ENCODE peak calls at places on chromosomes 13 and 19, in five cellular contexts. V is kidney, K is GM20000, H is cardiac fibroblast, P is AG10803. N is an unnamed sample.

GRCh38 chr19:44576843-44577565 is 36.4 kb upstream of the IGSF23 start:
- DNase-seq in V (no peak), K (no peak), H (peak), P (peak), N (peak)

GRCh38 chr13:73040479-73040878 is 18.3 kb upstream of the KLF5 start:
- DNase-seq in V (no peak), K (no peak), H (no peak), P (no peak), N (no peak)

GRCh38 chr13:94702181-94703041 is 9.9 kb downstream of the SOX21 start:
- DNase-seq in V (no peak), K (no peak), H (no peak), P (no peak), N (no peak)

GRCh38 chr19:13043285-13043684 is 48.0 kb downstream of the NFIX start:
- DNase-seq in V (no peak), K (no peak), H (no peak), P (no peak), N (no peak)

GRCh38 chr19:47613165-47614146 is 4.5 kb downstream of the BICRA start:
- DNase-seq in V (no peak), K (no peak), H (peak), P (peak), N (peak)

GRCh38 chr13:98397221-98397620 is 179.7 kb downstream of the STK24 start:
- DNase-seq in V (no peak), K (no peak), H (peak), P (no peak), N (no peak)

GRCh38 chr13:41587490-41587889 is 130.1 kb downstream of the RGCC start:
- DNase-seq in V (no peak), K (no peak), H (no peak), P (no peak), N (no peak)

GRCh38 chr19:33286899-33287298 is 15.4 kb downstream of the CEBPA start:
- DNase-seq in V (peak), K (no peak), H (no peak), P (no peak), N (no peak)

GRCh38 chr19:11092181-11092538 is 2.9 kb downstream of the LDLR start:
- DNase-seq in V (no peak), K (peak), H (peak), P (peak), N (peak)

GRCh38 chr13:22800726-22801401 is 379.9 kb upstream of the SGCG start:
- DNase-seq in V (no peak), K (no peak), H (peak), P (peak), N (peak)

GRCh38 chr19:37370880-37371661 is at the start of gene ZNF527:
- DNase-seq in V (peak), K (peak), H (peak), P (peak), N (peak)

GRCh38 chr13:105497597-105497996 is 1037.9 kb downstream of the EFNB2 start:
- DNase-seq in V (no peak), K (no peak), H (no peak), P (no peak), N (no peak)

GRCh38 chr19:46466536-46467199 is 4.7 kb downstream of the PNMA8A start:
- DNase-seq in V (peak), K (peak), H (peak), P (peak), N (peak)

GRCh38 chr19:10888421-10888866 is 17.1 kb downstream of the CARM1 start:
- DNase-seq in V (no peak), K (peak), H (no peak), P (no peak), N (no peak)

GRCh38 chr19:13951043-13951442 is 1.3 kb upstream of the DCAF15 start:
- DNase-seq in V (no peak), K (no peak), H (no peak), P (no peak), N (no peak)

GRCh38 chr19:38433268-38433733 is at the start of gene RYR1:
- DNase-seq in V (peak), K (peak), H (peak), P (no peak), N (no peak)

DNA sequence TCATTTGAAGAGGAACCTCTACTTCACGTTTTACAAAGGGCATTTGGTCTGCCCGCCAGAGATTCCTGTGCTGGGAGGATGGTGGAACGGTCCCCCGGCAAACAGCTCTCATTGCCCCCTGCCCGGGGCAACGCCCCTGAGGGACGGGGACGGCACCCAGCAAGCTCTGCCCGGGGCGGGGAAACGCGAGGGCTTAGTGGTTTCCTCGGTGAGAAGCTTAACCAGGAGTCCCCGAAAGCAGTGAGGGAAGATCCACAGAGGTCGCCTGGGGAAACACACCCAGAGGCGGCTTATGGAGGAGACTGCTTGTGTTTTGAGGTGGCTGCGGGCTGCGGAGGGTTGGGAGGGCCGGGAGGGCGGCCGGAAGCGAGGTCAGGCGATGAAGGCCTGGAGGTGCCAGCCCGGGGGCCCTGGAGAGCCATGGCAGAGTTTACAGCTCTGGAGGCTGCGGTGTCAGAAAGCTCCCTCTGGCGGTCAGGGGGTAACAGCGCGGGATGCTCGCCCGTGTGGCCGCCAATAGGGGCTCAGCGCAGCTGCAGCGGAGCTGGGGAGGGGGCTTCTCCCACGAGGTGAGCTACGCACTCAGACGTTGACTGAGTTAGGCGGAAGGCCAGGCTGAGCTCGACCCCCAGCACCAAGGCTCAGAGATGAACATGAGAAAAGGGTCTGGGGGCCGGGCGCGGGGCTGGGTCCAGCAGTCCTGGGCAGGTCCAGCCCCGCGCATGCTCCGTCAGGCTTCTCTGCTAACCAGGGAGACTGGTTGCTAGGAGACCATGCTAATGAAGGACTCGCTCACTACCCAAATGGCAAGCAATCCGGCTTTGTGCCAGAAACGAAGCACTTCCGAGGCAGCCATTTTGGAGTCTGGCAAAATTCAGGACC is 652 bp upstream of the TPGS1 start:
- DNase-seq in V (peak), K (peak), H (peak), P (peak), N (peak)
- TF ChIP-seq CTCF in V (peak), K (peak), H (peak), P (peak), N (peak)

DNA sequence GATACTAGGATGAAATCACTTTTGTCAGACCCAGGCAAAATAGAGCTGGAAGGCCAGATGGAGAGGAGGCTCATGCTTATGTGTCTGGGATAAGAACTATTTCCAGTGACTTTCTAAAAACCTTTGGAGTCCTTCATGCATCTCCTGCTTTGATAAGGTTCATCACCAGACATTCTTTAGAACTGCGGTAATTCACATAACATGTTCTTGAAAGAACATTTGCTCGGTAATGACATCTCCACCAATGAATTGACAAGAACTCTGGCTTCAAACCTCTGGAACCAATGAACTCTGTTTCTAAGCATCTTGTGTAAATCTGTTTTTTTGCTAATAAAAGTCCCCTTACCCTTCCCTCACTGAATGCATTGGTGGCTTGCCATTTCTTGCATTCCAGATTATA is 112.0 kb upstream of the KL start:
- DNase-seq in V (no peak), K (no peak), H (no peak), P (no peak), N (no peak)
- TF ChIP-seq CTCF in V (no peak), K (no peak), H (no peak), P (no peak), N (no peak)

DNA sequence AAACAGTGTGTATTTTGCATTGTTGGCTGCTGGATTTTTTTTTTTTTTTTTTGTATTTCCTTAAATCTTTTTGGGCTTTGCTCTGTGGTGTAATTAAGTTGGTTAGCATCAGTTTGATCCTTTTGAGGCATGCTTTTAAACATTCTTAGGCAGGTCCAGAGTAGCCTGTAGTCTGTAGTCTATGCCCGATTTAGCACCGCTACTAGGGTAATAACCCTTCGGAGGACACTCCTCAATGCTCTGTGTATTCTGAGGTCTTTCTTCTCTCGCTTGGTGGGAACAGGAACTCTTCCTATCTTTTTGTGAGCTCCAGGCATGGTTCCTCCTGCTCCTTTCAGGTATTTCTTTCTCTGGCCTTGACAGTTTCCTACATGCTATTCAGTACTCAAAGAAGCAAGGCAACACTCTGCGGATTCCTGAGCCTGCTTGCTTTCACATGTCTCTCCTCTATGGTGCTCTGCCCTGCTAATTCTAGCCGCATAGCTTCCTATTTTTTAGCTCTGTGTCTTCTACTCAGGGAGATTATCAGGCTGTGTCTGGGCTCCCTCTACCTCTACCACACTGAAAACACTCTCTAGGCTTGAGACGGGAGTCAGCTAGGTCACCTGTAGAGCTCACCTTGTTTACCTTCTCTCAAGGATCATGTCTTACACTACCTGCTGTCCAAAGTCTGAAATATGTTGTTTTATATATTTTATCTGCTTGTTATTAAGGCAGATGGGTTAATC is 195.1 kb downstream of the NDFIP2 start:
- DNase-seq in V (no peak), K (no peak), H (no peak), P (no peak), N (no peak)
- TF ChIP-seq CTCF in V (no peak), K (no peak), H (no peak), P (no peak), N (no peak)

GRCh38 chr19:28377077-28377476 is 835.9 kb downstream of the UQCRFS1 start:
- DNase-seq in V (no peak), K (no peak), H (no peak), P (no peak), N (no peak)
- TF ChIP-seq CTCF in V (no peak), K (no peak), H (no peak), P (no peak), N (no peak)

GRCh38 chr19:16375157-16375935 is 50.7 kb downstream of the KLF2 start:
- DNase-seq in V (peak), K (no peak), H (no peak), P (no peak), N (no peak)

GRCh38 chr19:16375936-16376185 is 51.2 kb downstream of the KLF2 start:
- DNase-seq in V (peak), K (no peak), H (no peak), P (no peak), N (no peak)

GRCh38 chr19:16377521-16377920 is 52.9 kb downstream of the KLF2 start:
- DNase-seq in V (peak), K (no peak), H (no peak), P (no peak), N (no peak)

GRCh38 chr19:16376241-16376640 is 51.6 kb downstream of the KLF2 start:
- DNase-seq in V (peak), K (no peak), H (no peak), P (no peak), N (no peak)

DNA sequence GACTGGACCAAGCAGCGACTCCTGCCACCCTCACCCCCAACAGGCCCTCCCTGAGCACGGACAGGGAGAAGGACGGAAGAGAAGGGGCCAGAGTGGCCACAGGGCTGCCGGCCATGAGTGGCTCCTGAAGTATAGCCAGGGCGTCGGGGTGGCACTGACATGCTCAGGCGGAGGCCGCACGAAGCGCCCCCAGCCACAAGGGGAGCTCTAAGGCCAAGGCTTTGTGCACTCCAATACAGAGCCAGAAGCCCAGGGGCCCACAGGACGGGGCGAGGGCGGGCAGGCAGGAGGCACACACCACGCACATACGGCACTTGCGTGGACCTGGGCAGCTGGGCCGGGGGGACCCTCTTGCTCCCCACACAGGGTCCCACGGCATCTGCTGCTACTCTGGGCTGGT is 52.0 kb downstream of the KLF2 start:
- DNase-seq in V (peak), K (no peak), H (no peak), P (no peak), N (no peak)
- TF ChIP-seq CTCF in V (peak), K (peak), H (peak), P (peak), N (peak)

DNA sequence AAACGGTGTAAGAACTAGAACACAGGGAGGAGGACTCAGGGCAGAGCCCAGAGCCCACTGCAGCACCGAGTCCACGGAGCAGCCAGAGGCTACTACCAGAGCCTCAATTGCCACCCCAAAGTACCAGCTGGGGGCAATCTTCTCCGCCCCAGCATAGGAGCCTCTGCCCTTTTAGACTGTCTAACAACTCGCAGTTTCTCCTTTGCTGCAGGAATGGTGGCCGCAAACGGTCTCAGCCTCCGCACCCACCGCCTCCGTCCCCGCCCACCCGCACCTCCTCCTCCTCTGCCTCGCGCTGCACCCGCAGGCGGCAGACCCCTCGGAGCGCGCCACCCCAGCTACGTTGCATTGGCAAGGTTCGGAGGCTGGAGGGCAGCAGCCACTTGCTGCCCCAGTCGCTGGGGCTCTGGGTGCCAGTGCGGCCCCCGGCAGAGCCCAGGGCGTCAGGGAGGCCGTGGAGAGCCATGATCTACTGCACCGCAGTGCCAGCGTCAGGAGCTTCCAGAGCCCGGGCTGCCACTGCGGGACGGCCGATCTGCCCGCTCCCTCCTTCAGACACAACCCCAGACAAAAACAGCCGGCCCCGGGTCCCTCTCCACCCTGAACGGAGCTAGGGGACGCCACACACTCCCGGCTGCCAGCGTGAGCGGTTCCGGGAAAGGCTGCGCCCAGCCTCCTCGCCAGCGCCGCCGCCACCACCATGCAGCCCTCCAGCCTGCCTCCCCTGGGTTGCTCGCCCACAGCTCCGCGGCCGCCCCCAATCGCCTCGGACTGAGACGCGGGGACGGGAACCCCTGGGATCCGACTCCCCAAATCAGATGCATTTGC is 1.8 kb downstream of the FGF14 start:
- DNase-seq in V (peak), K (peak), H (no peak), P (peak), N (no peak)
- TF ChIP-seq CTCF in V (peak), K (no peak), H (no peak), P (no peak), N (no peak)

GRCh38 chr19:55603581-55604292 is 1.7 kb upstream of the ZNF865 start:
- DNase-seq in V (no peak), K (no peak), H (no peak), P (no peak), N (no peak)

GRCh38 chr19:55605637-55606470 is at the start of gene ZNF865:
- DNase-seq in V (peak), K (peak), H (peak), P (peak), N (peak)

GRCh38 chr19:55605207-55605636 is 225 bp upstream of the ZNF865 start:
- DNase-seq in V (peak), K (peak), H (peak), P (peak), N (peak)

GRCh38 chr19:55606817-55607216 is 1.4 kb downstream of the ZNF865 start:
- DNase-seq in V (no peak), K (no peak), H (no peak), P (no peak), N (no peak)

GRCh38 chr19:55606471-55606787 is 982 bp downstream of the ZNF865 start:
- DNase-seq in V (no peak), K (no peak), H (no peak), P (no peak), N (no peak)
- TF ChIP-seq CTCF in V (no peak), K (no peak), H (no peak), P (no peak), N (no peak)

GRCh38 chr19:628168-628567 is 5.2 kb downstream of the POLRMT start:
- DNase-seq in V (no peak), K (no peak), H (no peak), P (no peak), N (no peak)
- TF ChIP-seq CTCF in V (peak), K (peak), H (peak), P (peak), N (peak)

GRCh38 chr13:103788061-103788652 is 721.9 kb upstream of the SLC10A2 start:
- DNase-seq in V (no peak), K (no peak), H (no peak), P (no peak), N (no peak)
- TF ChIP-seq CTCF in V (peak), K (no peak), H (peak), P (no peak), N (no peak)

GRCh38 chr19:5805465-5806132 is 732 bp downstream of the NRTN start:
- DNase-seq in V (peak), K (peak), H (peak), P (peak), N (peak)
- TF ChIP-seq CTCF in V (peak), K (peak), H (peak), P (peak), N (peak)

N was measured in HFFc6.